ENCODE peak calls at places on chromosomes 4 and X, in six cellular contexts. E is transverse colon, M is prostate gland, T is stomach, P is H1, O is breast epithelium. J is an unnamed sample.
A peak's percentile ranks its signal among the peaks of the same experiment; 100 is the strongest.

GRCh38 chr4:178066338-178066941 is 624.2 kb upstream of the AGA start:
- DNase-seq in M (no peak), T (no peak), E (no peak), O (no peak), P (no peak), J (no peak)

GRCh38 chrX:23901065-23901464 is 6.7 kb downstream of the APOO start:
- DNase-seq in P (no peak), E (no peak), O (peak; percentile 60), M (no peak), T (no peak), J (no peak)

GRCh38 chr4:72568959-72569718 is at the start of gene ADAMTS3:
- DNase-seq in E (peak; percentile 40), T (peak; percentile 51), O (peak; percentile 41), M (peak; percentile 59), P (peak; percentile 43), J (peak; percentile 81)

GRCh38 chr4:15684498-15684897 is 2.9 kb downstream of the FAM200B start:
- DNase-seq in M (no peak), O (no peak), T (no peak), P (no peak), E (no peak), J (no peak)

GRCh38 chr4:5676763-5677162 is 31.6 kb downstream of the EVC2 start:
- DNase-seq in T (no peak), M (no peak), P (no peak), E (no peak), O (no peak), J (no peak)

GRCh38 chrX:23634181-23634580 is 33.1 kb upstream of the PRDX4 start:
- DNase-seq in P (no peak), T (no peak), M (no peak), E (no peak), O (no peak), J (no peak)

GRCh38 chr4:92497141-92497540 is 193.4 kb downstream of the GRID2 start:
- DNase-seq in M (no peak), T (no peak), P (no peak), O (no peak), E (no peak), J (no peak)

GRCh38 chr4:10619220-10619619 is 65.3 kb downstream of the CLNK start:
- DNase-seq in E (peak; percentile 13), P (no peak), M (peak; percentile 71), O (peak; percentile 28), T (peak; percentile 61), J (no peak)

GRCh38 chr4:161767116-161767515 is 396.7 kb downstream of the FSTL5 start:
- DNase-seq in P (no peak), T (no peak), O (no peak), M (no peak), E (no peak), J (no peak)

GRCh38 chr4:73347497-73347896 is 56.6 kb upstream of the ALB start:
- DNase-seq in T (no peak), P (no peak), E (no peak), M (no peak), O (no peak), J (no peak)

GRCh38 chr4:174091130-174091529 is 192.3 kb downstream of the FBXO8 start:
- DNase-seq in E (no peak), M (no peak), T (no peak), O (no peak), P (no peak), J (no peak)

GRCh38 chr4:107737470-107737869 is 17.4 kb upstream of the PAPSS1 start:
- DNase-seq in O (no peak), M (no peak), P (no peak), E (no peak), T (peak; percentile 62), J (no peak)

GRCh38 chr4:184980261-184980660 is 38.0 kb upstream of the HELT start:
- DNase-seq in T (no peak), M (no peak), E (no peak), P (no peak), O (no peak), J (no peak)

GRCh38 chr4:56570041-56570440 is 64.5 kb downstream of the ARL9 start:
- DNase-seq in T (no peak), O (no peak), P (no peak), E (no peak), M (no peak), J (no peak)

GRCh38 chr4:122819708-122820449 is 6.8 kb upstream of the FGF2 start:
- DNase-seq in P (no peak), O (no peak), M (no peak), E (no peak), T (no peak), J (no peak)

GRCh38 chr4:98706935-98707334 is 48.5 kb upstream of the TSPAN5 start:
- DNase-seq in M (no peak), P (no peak), O (no peak), E (no peak), T (no peak), J (no peak)

GRCh38 chrX:30308263-30309138 is 689 bp downstream of the NR0B1 start:
- DNase-seq in P (no peak), E (no peak), O (no peak), T (no peak), M (no peak), J (no peak)

GRCh38 chr4:2787230-2788100 is 5.4 kb upstream of the SH3BP2 start:
- DNase-seq in M (no peak), E (peak; percentile 70), P (no peak), T (peak; percentile 35), O (no peak), J (peak; percentile 78)

GRCh38 chr4:147901886-147902285 is 170.0 kb downstream of the ARHGAP10 start:
- DNase-seq in T (no peak), M (no peak), O (no peak), E (no peak), P (no peak), J (no peak)

GRCh38 chr4:61984260-61984909 is 784.3 kb downstream of the ADGRL3 start:
- DNase-seq in M (no peak), E (no peak), T (no peak), P (no peak), O (no peak), J (no peak)

GRCh38 chrX:119502727-119503483 is 34.7 kb downstream of the SLC25A5 start:
- DNase-seq in M (peak; percentile 41), T (peak; percentile 71), E (peak; percentile 85), O (peak; percentile 64), P (no peak), J (peak; percentile 24)

GRCh38 chrX:130654409-130654970 is 248.5 kb downstream of the ENOX2 start:
- DNase-seq in P (no peak), E (no peak), M (no peak), T (no peak), O (no peak), J (no peak)

GRCh38 chr4:41214158-41215146 is at the start of gene APBB2:
- DNase-seq in T (peak; percentile 94), M (peak; percentile 95), E (peak; percentile 95), O (peak; percentile 91), P (peak; percentile 95), J (peak; percentile 98)

GRCh38 chr4:76729991-76730390 is 168.0 kb downstream of the SOWAHB start:
- DNase-seq in E (no peak), P (no peak), O (no peak), M (no peak), T (no peak), J (no peak)

GRCh38 chr4:1243451-1244080 is 5.4 kb downstream of the CTBP1 start:
- DNase-seq in P (no peak), O (no peak), E (peak; percentile 11), T (no peak), M (no peak), J (peak; percentile 65)

GRCh38 chrX:46642145-46642544 is 68.6 kb downstream of the CHST7 start:
- DNase-seq in P (no peak), E (no peak), O (no peak), M (no peak), T (no peak), J (no peak)

GRCh38 chr4:8548731-8549351 is 31.4 kb upstream of the GPR78 start:
- DNase-seq in O (no peak), T (no peak), E (no peak), P (no peak), M (no peak), J (no peak)

GRCh38 chr4:10893417-10893816 is 208.8 kb upstream of the CLNK start:
- DNase-seq in O (no peak), P (peak; percentile 3), T (no peak), M (no peak), E (no peak), J (no peak)

GRCh38 chrX:103012945-103013344 is 51.0 kb downstream of the BEX1 start:
- DNase-seq in E (no peak), T (no peak), M (no peak), P (no peak), O (no peak), J (no peak)

GRCh38 chrX:154369453-154370299 is 4.8 kb downstream of the FLNA start:
- DNase-seq in O (peak; percentile 86), P (no peak), E (peak; percentile 64), M (peak; percentile 66), T (no peak), J (peak; percentile 96)
- TF ChIP-seq POLR2A in O (no peak), P (no peak), E (no peak), M (peak; percentile 27), T (no peak), J (no peak)

DNA sequence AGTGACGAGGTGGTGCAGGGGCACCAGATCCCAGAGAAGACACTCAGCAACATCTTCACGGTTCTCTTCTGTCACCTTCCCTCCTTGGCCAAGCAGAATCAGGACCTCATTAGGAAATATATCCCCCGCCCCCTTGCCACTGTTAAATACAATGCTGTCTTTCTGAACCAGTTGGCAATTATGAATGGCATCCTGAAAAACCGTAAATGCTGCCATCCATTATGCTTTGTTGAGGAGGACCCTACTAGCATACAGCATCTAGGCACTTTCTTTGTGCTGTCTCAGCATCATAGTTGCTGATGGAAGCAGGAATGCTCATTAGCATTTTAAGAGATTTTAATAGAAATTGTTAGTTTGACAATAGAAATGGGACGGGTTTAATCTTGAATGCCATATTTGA is 138.5 kb downstream of the DCLK2 start:
- DNase-seq in O (no peak), M (no peak), E (no peak), T (no peak), P (no peak), J (no peak)
- TF ChIP-seq POLR2AphosphoS5 in O (no peak), M (no peak), E (no peak), T (no peak), P (no peak), J (no peak)

DNA sequence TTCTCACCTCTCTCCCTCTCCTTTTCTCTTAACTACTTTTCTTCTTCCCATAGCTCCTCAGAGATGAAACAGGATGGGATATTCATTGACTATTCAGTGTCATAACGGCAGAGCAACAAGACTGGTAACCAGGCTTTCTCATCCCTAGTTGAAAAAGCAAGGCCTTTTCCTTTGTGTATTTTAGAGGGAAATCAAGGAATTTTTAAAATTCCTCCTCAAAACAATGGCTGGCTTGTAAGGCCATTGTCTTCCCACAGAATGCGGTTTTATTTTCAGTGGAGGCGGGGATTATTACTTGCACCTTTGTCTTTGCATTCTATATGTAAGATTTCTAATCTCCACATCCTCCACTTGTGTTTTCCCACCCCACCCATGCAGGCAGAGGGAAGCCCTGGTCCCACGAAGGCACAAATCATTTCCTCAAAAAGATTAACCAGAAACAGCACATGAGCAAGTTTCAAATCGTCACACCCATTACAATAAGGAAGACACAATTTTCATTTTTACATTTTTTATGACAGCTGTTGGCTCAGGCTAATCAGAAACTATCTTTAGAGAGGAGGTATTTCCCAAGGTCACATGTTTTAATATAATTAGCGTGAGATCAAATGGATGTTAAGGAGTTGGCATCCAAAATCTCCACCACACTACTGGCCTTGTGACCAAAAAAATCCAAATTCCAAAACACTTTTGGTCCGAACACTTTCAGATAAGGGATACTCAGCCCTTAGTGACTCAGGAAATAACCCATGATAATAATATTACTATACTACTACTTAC is 53.0 kb upstream of the KDR start:
- DNase-seq in P (no peak), T (no peak), O (no peak), E (no peak), M (no peak), J (no peak)
- H3K4me1 ChIP-seq in P (peaks cover 5% of the 10 kb centered on the region), T (no peaks in the 10 kb centered on the region), O (no peaks in the 10 kb centered on the region), E (no peaks in the 10 kb centered on the region), M (no peaks in the 10 kb centered on the region), J (no peaks in the 10 kb centered on the region)

GRCh38 chr4:40194602-40195161 is 2.1 kb upstream of the RHOH start:
- DNase-seq in M (no peak), O (peak; percentile 40), P (no peak), E (peak; percentile 46), T (no peak), J (no peak)
- TF ChIP-seq POLR2A in M (no peak), O (no peak), P (no peak), E (peak; percentile 46), T (no peak), J (no peak)